ENCODE peak calls at places on chromosomes 13 and 19, in six cellular contexts. One of them, this sample, is unnamed. For H3K4me1, the result is how much of the 10 kb centered on the place peaks cover.

GRCh38 chr19:41264581-41265375 is 606 bp downstream of the HNRNPUL1 start:
- DNase-seq in right cardiac atrium: peak
- DNase-seq in K562: peak
- DNase-seq in tibial nerve: peak
- DNase-seq in GM23338: peak
- DNase-seq in suprapubic skin: peak
- DNase-seq in this sample: no peak

GRCh38 chr13:40389081-40389641 is 277.3 kb downstream of the FOXO1 start:
- DNase-seq in right cardiac atrium: no peak
- DNase-seq in K562: no peak
- DNase-seq in tibial nerve: no peak
- DNase-seq in GM23338: no peak
- DNase-seq in suprapubic skin: no peak
- DNase-seq in this sample: no peak

GRCh38 chr13:98576215-98576945 is 527 bp downstream of the STK24 start:
- DNase-seq in right cardiac atrium: peak
- DNase-seq in K562: peak
- DNase-seq in tibial nerve: peak
- DNase-seq in GM23338: peak
- DNase-seq in suprapubic skin: peak
- DNase-seq in this sample: no peak

GRCh38 chr13:105037064-105037463 is 1498.4 kb downstream of the EFNB2 start:
- DNase-seq in right cardiac atrium: no peak
- DNase-seq in K562: no peak
- DNase-seq in tibial nerve: no peak
- DNase-seq in GM23338: no peak
- DNase-seq in suprapubic skin: no peak
- DNase-seq in this sample: no peak

GRCh38 chr13:28568286-28568685 is 73.4 kb upstream of the FLT1 start:
- DNase-seq in right cardiac atrium: peak
- DNase-seq in K562: peak
- DNase-seq in tibial nerve: peak
- DNase-seq in GM23338: no peak
- DNase-seq in suprapubic skin: no peak
- DNase-seq in this sample: no peak

GRCh38 chr13:43023244-43023931 is at the start of gene DNAJC15:
- DNase-seq in right cardiac atrium: peak
- DNase-seq in K562: peak
- DNase-seq in tibial nerve: peak
- DNase-seq in GM23338: peak
- DNase-seq in suprapubic skin: peak
- DNase-seq in this sample: peak

GRCh38 chr13:35830850-35831450 is 300.2 kb downstream of the DCLK1 start:
- DNase-seq in right cardiac atrium: no peak
- DNase-seq in K562: no peak
- DNase-seq in tibial nerve: no peak
- DNase-seq in GM23338: no peak
- DNase-seq in suprapubic skin: no peak
- DNase-seq in this sample: no peak

GRCh38 chr19:31113250-31113685 is 236.0 kb downstream of the TSHZ3 start:
- DNase-seq in right cardiac atrium: no peak
- DNase-seq in K562: no peak
- DNase-seq in tibial nerve: no peak
- DNase-seq in GM23338: no peak
- DNase-seq in suprapubic skin: no peak
- DNase-seq in this sample: no peak

GRCh38 chr13:37485766-37486165 is 112.8 kb downstream of the POSTN start:
- DNase-seq in right cardiac atrium: no peak
- DNase-seq in K562: no peak
- DNase-seq in tibial nerve: no peak
- DNase-seq in GM23338: no peak
- DNase-seq in suprapubic skin: no peak
- DNase-seq in this sample: no peak

GRCh38 chr19:8333771-8334457 is 9.1 kb downstream of the KANK3 start:
- DNase-seq in right cardiac atrium: no peak
- DNase-seq in K562: peak
- DNase-seq in tibial nerve: no peak
- DNase-seq in GM23338: peak
- DNase-seq in suprapubic skin: no peak
- DNase-seq in this sample: no peak

GRCh38 chr13:24264976-24265375 is 44.4 kb upstream of the C1QTNF9 start:
- DNase-seq in right cardiac atrium: peak
- DNase-seq in K562: no peak
- DNase-seq in tibial nerve: no peak
- DNase-seq in GM23338: no peak
- DNase-seq in suprapubic skin: no peak
- DNase-seq in this sample: no peak

GRCh38 chr13:108915634-108916497 is 286.5 kb downstream of the MYO16 start:
- DNase-seq in right cardiac atrium: peak
- DNase-seq in K562: peak
- DNase-seq in tibial nerve: peak
- DNase-seq in GM23338: peak
- DNase-seq in suprapubic skin: peak
- DNase-seq in this sample: no peak

GRCh38 chr19:43435775-43436174 is 21.1 kb downstream of the TEX101 start:
- DNase-seq in right cardiac atrium: no peak
- DNase-seq in K562: no peak
- DNase-seq in tibial nerve: no peak
- DNase-seq in GM23338: no peak
- DNase-seq in suprapubic skin: no peak
- DNase-seq in this sample: no peak

GRCh38 chr13:111881700-111882099 is 185.2 kb upstream of the SOX1 start:
- DNase-seq in right cardiac atrium: no peak
- DNase-seq in K562: no peak
- DNase-seq in tibial nerve: no peak
- DNase-seq in GM23338: no peak
- DNase-seq in suprapubic skin: no peak
- DNase-seq in this sample: no peak

GRCh38 chr19:49327878-49328544 is 3.0 kb upstream of the SLC6A16 start:
- DNase-seq in right cardiac atrium: no peak
- DNase-seq in K562: peak
- DNase-seq in tibial nerve: no peak
- DNase-seq in GM23338: peak
- DNase-seq in suprapubic skin: no peak
- DNase-seq in this sample: no peak

GRCh38 chr13:32528358-32528757 is 10.2 kb downstream of the N4BP2L2 start:
- DNase-seq in right cardiac atrium: no peak
- DNase-seq in K562: no peak
- DNase-seq in tibial nerve: no peak
- DNase-seq in GM23338: no peak
- DNase-seq in suprapubic skin: no peak
- DNase-seq in this sample: no peak

GRCh38 chr13:32530841-32531253 is 7.7 kb downstream of the N4BP2L2 start:
- DNase-seq in right cardiac atrium: no peak
- DNase-seq in K562: no peak
- DNase-seq in tibial nerve: peak
- DNase-seq in GM23338: peak
- DNase-seq in suprapubic skin: no peak
- DNase-seq in this sample: no peak

GRCh38 chr13:32527151-32527550 is 11.4 kb downstream of the N4BP2L2 start:
- DNase-seq in right cardiac atrium: no peak
- DNase-seq in K562: no peak
- DNase-seq in tibial nerve: no peak
- DNase-seq in GM23338: no peak
- DNase-seq in suprapubic skin: no peak
- DNase-seq in this sample: no peak
- H3K4me1 ChIP-seq in right cardiac atrium: under half
- H3K4me1 ChIP-seq in K562: under half
- H3K4me1 ChIP-seq in tibial nerve: under half
- H3K4me1 ChIP-seq in GM23338: under half
- H3K4me1 ChIP-seq in suprapubic skin: under half
- H3K4me1 ChIP-seq in this sample: under half

GRCh38 chr19:2984196-2984490 is 6.8 kb downstream of the TLE6 start:
- DNase-seq in right cardiac atrium: no peak
- DNase-seq in K562: no peak
- DNase-seq in tibial nerve: no peak
- DNase-seq in GM23338: no peak
- DNase-seq in suprapubic skin: no peak
- DNase-seq in this sample: no peak
- H3K4me3 ChIP-seq in right cardiac atrium: peak
- H3K4me3 ChIP-seq in K562: no peak
- H3K4me3 ChIP-seq in tibial nerve: peak
- H3K4me3 ChIP-seq in GM23338: peak
- H3K4me3 ChIP-seq in suprapubic skin: peak
- H3K4me3 ChIP-seq in this sample: no peak

GRCh38 chr19:4707322-4707721 is 16.3 kb downstream of the DPP9 start:
- DNase-seq in right cardiac atrium: no peak
- DNase-seq in K562: no peak
- DNase-seq in tibial nerve: no peak
- DNase-seq in GM23338: no peak
- DNase-seq in suprapubic skin: no peak
- DNase-seq in this sample: no peak
- H3K4me1 ChIP-seq in right cardiac atrium: under half
- H3K4me1 ChIP-seq in K562: under half
- H3K4me1 ChIP-seq in tibial nerve: under half
- H3K4me1 ChIP-seq in GM23338: under half
- H3K4me1 ChIP-seq in suprapubic skin: under half
- H3K4me1 ChIP-seq in this sample: under half

DNA sequence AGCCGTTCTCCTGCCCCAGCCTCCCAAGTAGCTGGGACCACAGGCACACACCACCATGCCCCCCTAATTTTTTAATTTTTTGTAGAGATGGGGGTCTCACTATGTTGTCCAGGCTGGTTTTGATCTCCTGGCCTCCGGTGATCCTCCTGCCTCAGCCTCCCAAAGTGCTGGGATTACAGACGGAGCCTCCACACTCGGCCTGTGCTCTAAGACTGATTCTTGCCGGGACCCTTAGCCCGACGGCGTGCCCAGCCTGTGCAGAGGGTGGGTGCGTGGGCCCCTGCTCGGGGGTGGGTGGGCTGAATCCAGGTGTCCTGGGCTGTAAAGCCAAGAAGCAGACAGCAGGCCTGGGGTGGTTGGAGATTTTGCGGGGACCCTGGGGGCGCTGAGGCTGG is 64.3 kb downstream of the GADD45B start:
- DNase-seq in right cardiac atrium: no peak
- DNase-seq in K562: no peak
- DNase-seq in tibial nerve: no peak
- DNase-seq in GM23338: no peak
- DNase-seq in suprapubic skin: no peak
- DNase-seq in this sample: no peak
- H3K4me3 ChIP-seq in right cardiac atrium: no peak
- H3K4me3 ChIP-seq in K562: no peak
- H3K4me3 ChIP-seq in tibial nerve: peak
- H3K4me3 ChIP-seq in GM23338: peak
- H3K4me3 ChIP-seq in suprapubic skin: peak
- H3K4me3 ChIP-seq in this sample: no peak

This sample was measured in iPS DF 6.9.